ENCODE peak calls at places on chromosomes 7 and 10, in nine cellular contexts. W is amniotic stem cell; S is kidney tubule cell; Q is activated T-cell treated with anti-CD3 and anti-CD28 coated beads, Interleukin-2, amount 50 U/mL, for 72 hours; E is upper lobe of right lung; V is T-cell; L is cerebellum; D is erythroblast; M is NCI-H1694 treated with DMSO at 0.1 percent for 48 hours. G is an unnamed sample.
A peak's percentile ranks its signal among the peaks of the same experiment; 100 is the strongest.

GRCh38 chr7:1091019-1091643 is 3.2 kb downstream of the GPER1 start:
- DNase-seq in W (no peak), S (peak; percentile 50), Q (no peak), E (no peak), V (no peak), L (no peak), D (no peak), M (no peak), G (no peak)

GRCh38 chr7:146028251-146028750 is 88.3 kb upstream of the CNTNAP2 start:
- DNase-seq in W (no peak), S (no peak), Q (no peak), E (no peak), V (no peak), L (no peak), D (no peak), M (no peak), G (no peak)

GRCh38 chr7:25240340-25240739 is 12.1 kb upstream of the NPVF start:
- DNase-seq in W (no peak), S (no peak), Q (no peak), E (no peak), V (no peak), L (peak; percentile 82), D (no peak), M (no peak), G (no peak)

GRCh38 chr7:26653430-26653911 is 210.9 kb downstream of the SKAP2 start:
- DNase-seq in W (no peak), S (peak; percentile 91), Q (no peak), E (no peak), V (no peak), L (peak; percentile 24), D (no peak), M (no peak), G (no peak)

GRCh38 chr10:11208908-11209809 is 191.5 kb downstream of the CELF2 start:
- DNase-seq in W (no peak), S (no peak), Q (peak; percentile 63), E (no peak), V (no peak), L (no peak), D (no peak), M (no peak), G (no peak)

GRCh38 chr7:140314571-140315480 is 83.5 kb downstream of the SLC37A3 start:
- DNase-seq in W (no peak), S (no peak), Q (no peak), E (no peak), V (no peak), L (no peak), D (no peak), M (no peak), G (no peak)

GRCh38 chr10:69092959-69093850 is 5.3 kb downstream of the SRGN start:
- DNase-seq in W (peak; percentile 49), S (peak; percentile 89), Q (peak; percentile 79), E (no peak), V (peak; percentile 79), L (no peak), D (peak; percentile 92), M (peak; percentile 67), G (peak; percentile 61)

GRCh38 chr7:158366346-158366745 is 221.3 kb downstream of the PTPRN2 start:
- DNase-seq in W (no peak), S (no peak), Q (no peak), E (peak; percentile 31), V (no peak), L (no peak), D (no peak), M (no peak), G (no peak)

GRCh38 chr10:95909591-95909990 is 1.8 kb downstream of the CC2D2B start:
- DNase-seq in W (no peak), S (peak; percentile 47), Q (no peak), E (no peak), V (no peak), L (no peak), D (no peak), M (no peak), G (no peak)

GRCh38 chr7:3559178-3559765 is 258.2 kb downstream of the SDK1 start:
- DNase-seq in W (no peak), S (peak; percentile 84), Q (no peak), E (no peak), V (no peak), L (no peak), D (no peak), M (no peak), G (no peak)

GRCh38 chr7:110522751-110523200 is 568.2 kb upstream of the LRRN3 start:
- DNase-seq in W (no peak), S (peak; percentile 77), Q (no peak), E (no peak), V (no peak), L (no peak), D (no peak), M (peak; percentile 93), G (no peak)

GRCh38 chr7:87506243-87507180 is 31.0 kb upstream of the ABCB4 start:
- DNase-seq in W (no peak), S (peak; percentile 49), Q (no peak), E (no peak), V (no peak), L (peak; percentile 17), D (peak; percentile 65), M (no peak), G (no peak)

GRCh38 chr10:59625842-59626522 is 83.7 kb downstream of the SLC16A9 start:
- DNase-seq in W (peak; percentile 18), S (peak; percentile 75), Q (peak; percentile 31), E (no peak), V (peak; percentile 13), L (peak; percentile 75), D (peak; percentile 79), M (peak; percentile 85), G (peak; percentile 46)

GRCh38 chr10:114857922-114858629 is 36.5 kb downstream of the FHIP2A start:
- DNase-seq in W (no peak), S (no peak), Q (no peak), E (no peak), V (no peak), L (no peak), D (no peak), M (no peak), G (no peak)

GRCh38 chr7:18873674-18874341 is 243.6 kb downstream of the TWIST1 start:
- DNase-seq in W (no peak), S (no peak), Q (no peak), E (no peak), V (no peak), L (no peak), D (no peak), M (no peak), G (no peak)

GRCh38 chr10:834493-834892 is 97.0 kb downstream of the LARP4B start:
- DNase-seq in W (no peak), S (no peak), Q (no peak), E (no peak), V (no peak), L (no peak), D (no peak), M (no peak), G (no peak)

GRCh38 chr7:74606101-74606908 is 51.2 kb upstream of the GTF2I start:
- DNase-seq in W (peak; percentile 8), S (peak; percentile 55), Q (peak; percentile 66), E (peak; percentile 88), V (no peak), L (peak; percentile 42), D (no peak), M (peak; percentile 79), G (no peak)

GRCh38 chr7:24500599-24501451 is 72.4 kb upstream of the PALS2 start:
- DNase-seq in W (no peak), S (no peak), Q (no peak), E (no peak), V (no peak), L (no peak), D (no peak), M (no peak), G (no peak)

GRCh38 chr10:121340176-121340850 is 257.9 kb downstream of the FGFR2 start:
- DNase-seq in W (no peak), S (no peak), Q (no peak), E (no peak), V (no peak), L (no peak), D (no peak), M (no peak), G (no peak)

GRCh38 chr10:24947304-24948097 is 4.9 kb downstream of the PRTFDC1 start:
- DNase-seq in W (no peak), S (peak; percentile 37), Q (no peak), E (no peak), V (no peak), L (no peak), D (no peak), M (no peak), G (no peak)

GRCh38 chr7:113764401-113765035 is 154.3 kb downstream of the PPP1R3A start:
- DNase-seq in W (no peak), S (no peak), Q (no peak), E (no peak), V (no peak), L (no peak), D (no peak), M (no peak), G (no peak)

GRCh38 chr10:103842605-103843004 is 12.8 kb downstream of the SH3PXD2A start:
- DNase-seq in W (no peak), S (no peak), Q (no peak), E (no peak), V (no peak), L (no peak), D (no peak), M (no peak), G (no peak)

GRCh38 chr10:125762692-125763648 is 12.7 kb downstream of the MMP21 start:
- DNase-seq in W (no peak), S (no peak), Q (no peak), E (no peak), V (no peak), L (no peak), D (no peak), M (no peak), G (no peak)

GRCh38 chr7:132354527-132354926 is 221.7 kb downstream of the PLXNA4 start:
- DNase-seq in W (no peak), S (no peak), Q (no peak), E (no peak), V (no peak), L (no peak), D (no peak), M (no peak), G (no peak)

GRCh38 chr10:83574770-83575169 is 564.5 kb upstream of the GHITM start:
- DNase-seq in W (no peak), S (no peak), Q (no peak), E (no peak), V (no peak), L (no peak), D (no peak), M (no peak), G (no peak)

GRCh38 chr10:19945275-19945674 is 129.0 kb downstream of the PLXDC2 start:
- DNase-seq in W (no peak), S (no peak), Q (no peak), E (no peak), V (no peak), L (peak; percentile 77), D (no peak), M (no peak), G (no peak)

GRCh38 chr10:27366769-27367168 is 126.2 kb upstream of the ACBD5 start:
- DNase-seq in W (no peak), S (no peak), Q (no peak), E (no peak), V (no peak), L (no peak), D (no peak), M (no peak), G (no peak)

GRCh38 chr10:6878067-6878412 is 298.0 kb upstream of the PRKCQ start:
- DNase-seq in W (no peak), S (no peak), Q (no peak), E (no peak), V (no peak), L (no peak), D (peak; percentile 43), M (no peak), G (no peak)

GRCh38 chr7:55427800-55428199 is 62.7 kb downstream of the LANCL2 start:
- DNase-seq in W (no peak), S (no peak), Q (no peak), E (no peak), V (no peak), L (no peak), D (no peak), M (no peak), G (no peak)

GRCh38 chr10:35668865-35669650 is 27.0 kb upstream of the FZD8 start:
- DNase-seq in W (no peak), S (no peak), Q (no peak), E (no peak), V (no peak), L (no peak), D (no peak), M (no peak), G (no peak)

GRCh38 chr7:113806633-113807327 is 112.0 kb downstream of the PPP1R3A start:
- DNase-seq in W (no peak), S (no peak), Q (no peak), E (no peak), V (no peak), L (no peak), D (no peak), M (no peak), G (no peak)

G was measured in KG1.